ENCODE peak calls at places on chromosomes 4 and X, in five cellular contexts. X, J, D, K and W are unnamed samples.

GRCh38 chr4:86999244-86999643 is 64.4 kb downstream of the AFF1 start:
- DNase-seq in X (no peak), J (no peak), D (no peak), K (no peak), W (no peak)

GRCh38 chr4:148444296-148445070 is 2.3 kb upstream of the NR3C2 start:
- DNase-seq in X (peak; percentile 23), J (peak; percentile 34), D (no peak), K (peak; percentile 14), W (peak; percentile 19)

GRCh38 chr4:150007512-150007911 is 70.7 kb upstream of the DCLK2 start:
- DNase-seq in X (no peak), J (no peak), D (no peak), K (no peak), W (no peak)

GRCh38 chrX:68041110-68041509 is 392.2 kb downstream of the OPHN1 start:
- DNase-seq in X (no peak), J (no peak), D (no peak), K (no peak), W (no peak)

GRCh38 chr4:5055411-5055810 is 4.1 kb downstream of the STK32B start:
- DNase-seq in X (no peak), J (no peak), D (no peak), K (no peak), W (no peak)

GRCh38 chr4:142778430-142778829 is 67.7 kb downstream of the INPP4B start:
- DNase-seq in X (no peak), J (no peak), D (no peak), K (no peak), W (no peak)

GRCh38 chr4:167890226-167890625 is 202.1 kb upstream of the ANXA10 start:
- DNase-seq in X (no peak), J (no peak), D (no peak), K (no peak), W (no peak)

GRCh38 chrX:119605398-119605738 is 856 bp downstream of the NKRF start:
- DNase-seq in X (no peak), J (peak; percentile 15), D (no peak), K (no peak), W (peak; percentile 35)

GRCh38 chr4:185238261-185238681 is 28.9 kb downstream of the SNX25 start:
- DNase-seq in X (peak; percentile 16), J (no peak), D (no peak), K (no peak), W (no peak)

GRCh38 chrX:14896273-14896672 is 23.1 kb downstream of the MOSPD2 start:
- DNase-seq in X (no peak), J (no peak), D (no peak), K (no peak), W (no peak)

GRCh38 chrX:29952016-29952415 is 263.3 kb upstream of the MAGEB2 start:
- DNase-seq in X (no peak), J (no peak), D (peak; percentile 53), K (no peak), W (no peak)

GRCh38 chr4:24734511-24734910 is 60.9 kb upstream of the SOD3 start:
- DNase-seq in X (no peak), J (no peak), D (no peak), K (no peak), W (no peak)

GRCh38 chr4:17623451-17624001 is 9.1 kb downstream of the MED28 start:
- DNase-seq in X (no peak), J (no peak), D (no peak), K (no peak), W (no peak)

GRCh38 chr4:2451821-2452785 is 16.8 kb upstream of the RNF4 start:
- DNase-seq in X (no peak), J (no peak), D (no peak), K (no peak), W (no peak)

GRCh38 chr4:75555294-75556164 is at the start of gene ODAPH:
- DNase-seq in X (no peak), J (no peak), D (peak; percentile 2), K (no peak), W (no peak)

GRCh38 chr4:164706675-164707074 is 47.3 kb upstream of the SMIM31 start:
- DNase-seq in X (no peak), J (no peak), D (no peak), K (no peak), W (no peak)

GRCh38 chr4:151785484-151786157 is 24.8 kb upstream of the GATB start:
- DNase-seq in X (no peak), J (no peak), D (no peak), K (no peak), W (no peak)

GRCh38 chrX:63810746-63811145 is 25.7 kb upstream of the ARHGEF9 start:
- DNase-seq in X (no peak), J (no peak), D (no peak), K (no peak), W (no peak)

GRCh38 chrX:97740886-97741285 is 857.2 kb downstream of the RPA4 start:
- DNase-seq in X (no peak), J (no peak), D (no peak), K (no peak), W (no peak)

GRCh38 chr4:54548098-54548620 is 109.6 kb upstream of the KIT start:
- DNase-seq in X (no peak), J (no peak), D (no peak), K (no peak), W (no peak)

GRCh38 chrX:146241902-146242301 is 424.3 kb downstream of the SLITRK2 start:
- DNase-seq in X (no peak), J (no peak), D (no peak), K (no peak), W (no peak)

GRCh38 chrX:155330992-155331391 is 3.4 kb downstream of the CLIC2 start:
- DNase-seq in X (no peak), J (no peak), D (no peak), K (no peak), W (no peak)

GRCh38 chr4:3040447-3041191 is 33.7 kb downstream of the HTT-AS start:
- DNase-seq in X (no peak), J (no peak), D (peak; percentile 52), K (no peak), W (no peak)

GRCh38 chr4:150219841-150220240 is 141.6 kb downstream of the DCLK2 start:
- DNase-seq in X (no peak), J (no peak), D (no peak), K (no peak), W (no peak)

GRCh38 chr4:45650545-45650944 is 473.3 kb downstream of the GABRG1 start:
- DNase-seq in X (no peak), J (no peak), D (no peak), K (no peak), W (no peak)

GRCh38 chr4:738781-739280 is 33.2 kb downstream of the PCGF3 start:
- DNase-seq in X (no peak), J (no peak), D (no peak), K (no peak), W (no peak)

GRCh38 chr4:6764976-6765620 is 17.4 kb upstream of the KIAA0232 start:
- DNase-seq in X (no peak), J (no peak), D (no peak), K (no peak), W (no peak)